ENCODE peak calls at places on chromosomes 13 and 19, in five cellular contexts. E is thoracic aorta, C is IMR-90, V is neural progenitor cell, Y is testis. S is an unnamed sample.

GRCh38 chr13:100648354-100648753 is 26.2 kb downstream of the TMTC4 start:
- DNase-seq in Y (no peak), E (no peak), V (no peak), C (peak; percentile 8), S (no peak)

GRCh38 chr13:23703241-23703640 is 133.0 kb downstream of the TNFRSF19 start:
- DNase-seq in E (no peak), C (no peak), V (no peak), Y (no peak), S (no peak)

GRCh38 chr13:34250151-34250550 is 432.2 kb downstream of the RFC3 start:
- DNase-seq in C (no peak), V (no peak), E (no peak), Y (no peak), S (no peak)

GRCh38 chr13:45949161-45949560 is 97.6 kb upstream of the SIAH3 start:
- DNase-seq in E (no peak), V (no peak), C (peak; percentile 43), Y (no peak), S (no peak)

GRCh38 chr13:107900775-107901174 is 314.6 kb downstream of the LIG4 start:
- DNase-seq in Y (no peak), E (no peak), C (peak; percentile 87), V (no peak), S (no peak)

GRCh38 chr19:49431330-49431749 is 6.2 kb downstream of the GFY start:
- DNase-seq in E (no peak), Y (no peak), V (no peak), C (no peak), S (no peak)

GRCh38 chr19:43781630-43782310 is 997 bp upstream of the KCNN4 start:
- DNase-seq in C (no peak), Y (no peak), E (no peak), V (no peak), S (no peak)

GRCh38 chr19:41307954-41308449 is 2.0 kb upstream of the CCDC97 start:
- DNase-seq in C (no peak), V (no peak), E (no peak), Y (no peak), S (no peak)

GRCh38 chr13:27678306-27679040 is 56.8 kb downstream of the POLR1D start:
- DNase-seq in V (no peak), C (peak; percentile 48), E (no peak), Y (no peak), S (peak; percentile 40)

GRCh38 chr13:24276310-24276709 is 33.1 kb upstream of the C1QTNF9 start:
- DNase-seq in C (no peak), Y (no peak), V (no peak), E (no peak), S (no peak)

GRCh38 chr19:39196860-39197562 is at the start of gene NCCRP1:
- DNase-seq in V (peak; percentile 84), E (no peak), Y (no peak), C (no peak), S (no peak)

GRCh38 chr19:34336781-34337271 is 28.2 kb upstream of the GPI start:
- DNase-seq in V (peak; percentile 56), E (no peak), C (peak; percentile 47), Y (peak; percentile 31), S (no peak)

GRCh38 chr13:64688893-64689677 is 2541.1 kb downstream of the PCDH9 start:
- DNase-seq in C (peak; percentile 81), E (no peak), Y (no peak), V (no peak), S (no peak)

GRCh38 chr19:19628499-19629134 is 597 bp upstream of the LPAR2 start:
- DNase-seq in E (no peak), C (peak; percentile 48), V (peak; percentile 95), Y (peak; percentile 94), S (peak; percentile 72)

GRCh38 chr19:19485161-19485997 is 30.0 kb downstream of the TSSK6 start:
- DNase-seq in E (no peak), Y (no peak), V (no peak), C (peak; percentile 68), S (no peak)

GRCh38 chr19:48370955-48371354 is 6.8 kb downstream of the SYNGR4 start:
- DNase-seq in V (no peak), Y (no peak), C (no peak), E (no peak), S (no peak)

GRCh38 chr13:75870397-75870801 is 234.3 kb downstream of the LMO7 start:
- DNase-seq in E (no peak), Y (no peak), C (peak; percentile 20), V (peak; percentile 37), S (peak; percentile 23)

GRCh38 chr19:29798783-29799182 is 13.0 kb upstream of the CCNE1 start:
- DNase-seq in E (no peak), V (no peak), C (peak; percentile 60), Y (no peak), S (no peak)

GRCh38 chr13:33026489-33027152 is 10.4 kb downstream of the KL start:
- DNase-seq in E (no peak), Y (no peak), C (no peak), V (no peak), S (no peak)

GRCh38 chr13:33031277-33031676 is 15.1 kb downstream of the KL start:
- DNase-seq in C (no peak), V (no peak), Y (no peak), E (no peak), S (no peak)

GRCh38 chr13:33022986-33023385 is 6.8 kb downstream of the KL start:
- DNase-seq in C (no peak), E (no peak), V (no peak), Y (no peak), S (no peak)

GRCh38 chr13:33025220-33025744 is 9.1 kb downstream of the KL start:
- DNase-seq in C (no peak), E (no peak), V (no peak), Y (no peak), S (no peak)
- H3K4me3 ChIP-seq in C (no peak overlapping the region), E (no peak overlapping the region), V (no peak overlapping the region), Y (no peak overlapping the region), S (no peak overlapping the region)

DNA sequence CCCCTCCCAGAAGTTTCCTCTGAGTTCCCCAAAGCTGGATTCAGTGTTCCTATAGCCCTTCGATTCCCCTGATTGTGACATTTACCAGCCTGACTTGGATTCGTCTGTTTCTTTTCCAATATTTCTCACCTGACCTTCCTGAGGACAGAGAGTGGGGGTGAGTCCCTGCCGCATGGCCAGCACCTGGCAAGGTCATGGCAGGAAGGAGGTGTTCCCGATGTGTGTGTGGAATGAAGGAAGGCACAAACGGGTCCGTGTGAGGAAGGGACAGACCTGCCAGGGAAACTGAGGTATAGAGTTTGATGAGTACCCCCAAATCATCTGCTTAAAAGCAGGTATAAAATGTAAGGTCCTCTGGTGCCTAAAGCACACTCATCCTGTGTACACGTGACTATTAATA is 3.3 kb downstream of the COL4A1 start:
- DNase-seq in Y (no peak), E (no peak), V (no peak), C (no peak), S (no peak)
- H3K27ac ChIP-seq in Y (no peak overlapping the region), E (peak overlapping the region; percentile 74), V (no peak overlapping the region), C (no peak overlapping the region), S (no peak overlapping the region)

DNA sequence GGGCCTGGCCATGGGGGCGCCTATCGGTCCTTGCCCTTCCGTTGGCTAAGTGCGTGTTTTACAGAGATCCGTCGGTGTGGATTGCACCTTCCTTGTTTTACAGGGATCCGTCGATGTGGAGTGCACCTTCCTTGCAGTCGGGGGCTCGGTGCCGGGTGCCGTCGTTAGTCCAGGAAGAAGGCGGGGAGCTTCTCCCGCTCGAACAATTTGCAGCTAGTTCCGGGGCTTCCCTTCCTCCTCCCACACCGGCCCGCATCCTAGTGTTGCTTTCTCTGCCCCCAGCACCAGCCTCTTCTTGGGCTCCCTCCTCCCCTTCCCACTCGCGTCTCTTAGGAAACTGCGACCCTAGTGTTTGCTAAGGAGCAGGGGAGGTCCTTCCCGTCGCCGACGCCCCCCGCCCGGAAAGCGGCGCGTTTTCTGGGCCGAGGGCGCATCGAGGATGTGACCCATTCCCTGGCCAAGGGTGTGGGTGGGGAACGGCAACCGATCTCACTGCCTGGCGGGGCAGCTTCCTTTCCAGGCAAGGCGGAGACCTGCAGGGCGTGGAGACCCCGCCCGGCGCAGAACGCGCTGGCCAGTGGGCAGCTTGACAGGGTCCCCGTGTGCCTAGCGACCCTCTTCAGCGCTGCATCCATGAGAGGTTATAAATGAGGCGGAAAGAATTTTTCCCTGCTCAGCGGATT is 75.7 kb upstream of the ZNF91 start:
- DNase-seq in Y (no peak), E (no peak), V (no peak), C (no peak), S (no peak)
- H3K4me3 ChIP-seq in Y (peak overlapping the region; percentile 34), E (no peak overlapping the region), V (no peak overlapping the region), C (no peak overlapping the region), S (no peak overlapping the region)

DNA sequence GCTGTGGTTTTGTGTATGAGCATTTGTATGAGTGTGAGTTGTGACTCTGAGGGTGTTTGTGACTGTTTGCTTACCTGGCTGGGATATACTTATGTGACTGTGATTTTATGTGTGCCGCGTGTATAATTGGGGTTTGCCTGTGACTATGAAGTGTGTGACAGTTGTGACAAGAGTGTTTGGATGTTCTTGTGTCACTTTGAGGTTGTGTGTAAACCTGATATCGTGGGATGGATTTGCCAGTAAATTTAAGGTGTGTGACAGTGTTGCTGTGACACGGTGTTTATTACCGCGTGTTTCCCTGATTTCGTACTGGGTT is 442 bp downstream of the ZNF420 start:
- DNase-seq in E (no peak), C (no peak), Y (no peak), V (no peak), S (no peak)
- H3K27ac ChIP-seq in E (peak overlapping the region; percentile 70), C (peak overlapping the region; percentile 56), Y (peak overlapping the region; percentile 78), V (no peak overlapping the region), S (peak overlapping the region; percentile 49)

GRCh38 chr19:3801412-3802096 is 15.4 kb upstream of the MATK start:
- DNase-seq in C (no peak), Y (peak; percentile 36), V (peak; percentile 72), E (no peak), S (peak; percentile 23)
- H3K4me3 ChIP-seq in C (no peak overlapping the region), Y (peak overlapping the region; percentile 3), V (peak overlapping the region; percentile 47), E (peak overlapping the region; percentile 51), S (no peak overlapping the region)

S was measured in small intestine.